ENCODE peak calls at places on chromosomes 1 and 21, in eight cellular contexts. One of them, this sample, is unnamed.

GRCh38 chr1:180229483-180230415 is at the start of gene LHX4:
- DNase-seq in T-cell: no peak
- DNase-seq in LoVo: peak; percentile 74
- DNase-seq in NCI-H1092 treated with DMSO at 0.1 percent for 48 hours: peak; percentile 40
- DNase-seq in pulmonary artery endothelial cell: no peak
- DNase-seq in smooth muscle cell of the brain vasculature: no peak
- DNase-seq in mesothelial cell of epicardium: no peak
- DNase-seq in GM04504: no peak
- DNase-seq in this sample: no peak

GRCh38 chr1:223425550-223425949 is 32.3 kb downstream of the CCDC185 start:
- DNase-seq in T-cell: no peak
- DNase-seq in LoVo: no peak
- DNase-seq in NCI-H1092 treated with DMSO at 0.1 percent for 48 hours: no peak
- DNase-seq in pulmonary artery endothelial cell: no peak
- DNase-seq in smooth muscle cell of the brain vasculature: no peak
- DNase-seq in mesothelial cell of epicardium: no peak
- DNase-seq in GM04504: no peak
- DNase-seq in this sample: no peak

GRCh38 chr1:41282679-41283317 is 40.7 kb upstream of the SCMH1 start:
- DNase-seq in T-cell: no peak
- DNase-seq in LoVo: peak; percentile 41
- DNase-seq in NCI-H1092 treated with DMSO at 0.1 percent for 48 hours: peak; percentile 24
- DNase-seq in pulmonary artery endothelial cell: no peak
- DNase-seq in smooth muscle cell of the brain vasculature: no peak
- DNase-seq in mesothelial cell of epicardium: peak; percentile 37
- DNase-seq in GM04504: peak; percentile 3
- DNase-seq in this sample: no peak

GRCh38 chr1:75992312-75992711 is 60.1 kb upstream of the ASB17 start:
- DNase-seq in T-cell: no peak
- DNase-seq in LoVo: no peak
- DNase-seq in NCI-H1092 treated with DMSO at 0.1 percent for 48 hours: no peak
- DNase-seq in pulmonary artery endothelial cell: no peak
- DNase-seq in smooth muscle cell of the brain vasculature: no peak
- DNase-seq in mesothelial cell of epicardium: no peak
- DNase-seq in GM04504: no peak
- DNase-seq in this sample: no peak

GRCh38 chr1:5994713-5995621 is 2.7 kb upstream of the NPHP4 start:
- DNase-seq in T-cell: peak; percentile 58
- DNase-seq in LoVo: no peak
- DNase-seq in NCI-H1092 treated with DMSO at 0.1 percent for 48 hours: no peak
- DNase-seq in pulmonary artery endothelial cell: no peak
- DNase-seq in smooth muscle cell of the brain vasculature: no peak
- DNase-seq in mesothelial cell of epicardium: no peak
- DNase-seq in GM04504: no peak
- DNase-seq in this sample: no peak

GRCh38 chr21:43362306-43362927 is 64.5 kb downstream of the SIK1 start:
- DNase-seq in T-cell: peak; percentile 95
- DNase-seq in LoVo: no peak
- DNase-seq in NCI-H1092 treated with DMSO at 0.1 percent for 48 hours: peak; percentile 84
- DNase-seq in pulmonary artery endothelial cell: peak; percentile 20
- DNase-seq in smooth muscle cell of the brain vasculature: no peak
- DNase-seq in mesothelial cell of epicardium: no peak
- DNase-seq in GM04504: no peak
- DNase-seq in this sample: peak; percentile 59

GRCh38 chr1:118396824-118397530 is 211.9 kb upstream of the SPAG17 start:
- DNase-seq in T-cell: no peak
- DNase-seq in LoVo: no peak
- DNase-seq in NCI-H1092 treated with DMSO at 0.1 percent for 48 hours: no peak
- DNase-seq in pulmonary artery endothelial cell: no peak
- DNase-seq in smooth muscle cell of the brain vasculature: no peak
- DNase-seq in mesothelial cell of epicardium: no peak
- DNase-seq in GM04504: no peak
- DNase-seq in this sample: no peak

GRCh38 chr1:39676951-39677350 is 5.0 kb upstream of the NT5C1A start:
- DNase-seq in T-cell: no peak
- DNase-seq in LoVo: no peak
- DNase-seq in NCI-H1092 treated with DMSO at 0.1 percent for 48 hours: no peak
- DNase-seq in pulmonary artery endothelial cell: no peak
- DNase-seq in smooth muscle cell of the brain vasculature: no peak
- DNase-seq in mesothelial cell of epicardium: no peak
- DNase-seq in GM04504: no peak
- DNase-seq in this sample: no peak

GRCh38 chr1:208820600-208821232 is 576.5 kb upstream of the PLXNA2 start:
- DNase-seq in T-cell: no peak
- DNase-seq in LoVo: no peak
- DNase-seq in NCI-H1092 treated with DMSO at 0.1 percent for 48 hours: peak; percentile 15
- DNase-seq in pulmonary artery endothelial cell: no peak
- DNase-seq in smooth muscle cell of the brain vasculature: no peak
- DNase-seq in mesothelial cell of epicardium: no peak
- DNase-seq in GM04504: no peak
- DNase-seq in this sample: no peak

GRCh38 chr1:55337801-55338447 is 122.8 kb upstream of the USP24 start:
- DNase-seq in T-cell: no peak
- DNase-seq in LoVo: peak; percentile 30
- DNase-seq in NCI-H1092 treated with DMSO at 0.1 percent for 48 hours: peak; percentile 27
- DNase-seq in pulmonary artery endothelial cell: peak; percentile 58
- DNase-seq in smooth muscle cell of the brain vasculature: peak; percentile 47
- DNase-seq in mesothelial cell of epicardium: no peak
- DNase-seq in GM04504: peak; percentile 36
- DNase-seq in this sample: no peak

GRCh38 chr1:59539961-59540681 is 243.2 kb downstream of the FGGY start:
- DNase-seq in T-cell: no peak
- DNase-seq in LoVo: no peak
- DNase-seq in NCI-H1092 treated with DMSO at 0.1 percent for 48 hours: no peak
- DNase-seq in pulmonary artery endothelial cell: no peak
- DNase-seq in smooth muscle cell of the brain vasculature: no peak
- DNase-seq in mesothelial cell of epicardium: no peak
- DNase-seq in GM04504: no peak
- DNase-seq in this sample: no peak

GRCh38 chr1:24850353-24850905 is 79.6 kb downstream of the RUNX3 start:
- DNase-seq in T-cell: no peak
- DNase-seq in LoVo: no peak
- DNase-seq in NCI-H1092 treated with DMSO at 0.1 percent for 48 hours: no peak
- DNase-seq in pulmonary artery endothelial cell: no peak
- DNase-seq in smooth muscle cell of the brain vasculature: no peak
- DNase-seq in mesothelial cell of epicardium: no peak
- DNase-seq in GM04504: no peak
- DNase-seq in this sample: no peak

GRCh38 chr1:22428672-22429071 is 23.0 kb upstream of the ZBTB40 start:
- DNase-seq in T-cell: no peak
- DNase-seq in LoVo: peak; percentile 20
- DNase-seq in NCI-H1092 treated with DMSO at 0.1 percent for 48 hours: no peak
- DNase-seq in pulmonary artery endothelial cell: no peak
- DNase-seq in smooth muscle cell of the brain vasculature: no peak
- DNase-seq in mesothelial cell of epicardium: no peak
- DNase-seq in GM04504: peak; percentile 27
- DNase-seq in this sample: no peak

GRCh38 chr1:238457610-238458009 is 566.9 kb upstream of the ZP4 start:
- DNase-seq in T-cell: no peak
- DNase-seq in LoVo: no peak
- DNase-seq in NCI-H1092 treated with DMSO at 0.1 percent for 48 hours: no peak
- DNase-seq in pulmonary artery endothelial cell: no peak
- DNase-seq in smooth muscle cell of the brain vasculature: no peak
- DNase-seq in mesothelial cell of epicardium: no peak
- DNase-seq in GM04504: no peak
- DNase-seq in this sample: no peak